ENCODE peak calls at places on chromosomes 3 and 15, in five cellular contexts. B is uterus, Q is heart right ventricle, V is kidney epithelial cell, K is mammary epithelial cell. G is an unnamed sample.

GRCh38 chr3:50238549-50239026 is 2.6 kb downstream of the GNAI2 start:
- DNase-seq in B (peak), Q (peak), V (no peak), K (peak), G (no peak)

GRCh38 chr15:63560741-63561448 is 36.3 kb upstream of the FBXL22 start:
- DNase-seq in B (no peak), Q (no peak), V (no peak), K (no peak), G (no peak)

GRCh38 chr3:57130426-57131209 is 34.5 kb downstream of the IL17RD start:
- DNase-seq in B (no peak), Q (peak), V (no peak), K (no peak), G (no peak)

GRCh38 chr3:155605571-155605970 is 139.3 kb downstream of the PLCH1 start:
- DNase-seq in B (no peak), Q (no peak), V (no peak), K (no peak), G (no peak)

GRCh38 chr3:64668582-64669510 is 19.0 kb downstream of the ADAMTS9 start:
- DNase-seq in B (no peak), Q (no peak), V (no peak), K (no peak), G (no peak)

GRCh38 chr3:38454179-38454883 is 641 bp downstream of the ACVR2B start:
- DNase-seq in B (peak), Q (peak), V (no peak), K (peak), G (no peak)

GRCh38 chr15:84595660-84596059 is 5.1 kb upstream of the ZSCAN2 start:
- DNase-seq in B (no peak), Q (no peak), V (no peak), K (no peak), G (no peak)

GRCh38 chr3:13461169-13462124 is 18.7 kb upstream of the HDAC11 start:
- DNase-seq in B (no peak), Q (peak), V (no peak), K (no peak), G (no peak)

GRCh38 chr15:84785053-84785452 is 32.1 kb upstream of the ALPK3 start:
- DNase-seq in B (no peak), Q (no peak), V (no peak), K (no peak), G (no peak)

GRCh38 chr3:63279000-63279366 is 875 bp downstream of the SYNPR start:
- DNase-seq in B (no peak), Q (no peak), V (no peak), K (no peak), G (no peak)

GRCh38 chr15:88243895-88244787 is 12.4 kb downstream of the NTRK3 start:
- DNase-seq in B (no peak), Q (no peak), V (no peak), K (peak), G (no peak)

GRCh38 chr3:149000207-149000745 is 8.9 kb downstream of the GYG1 start:
- DNase-seq in B (no peak), Q (no peak), V (no peak), K (peak), G (no peak)

GRCh38 chr15:31303434-31304073 is 23.1 kb upstream of the KLF13 start:
- DNase-seq in B (no peak), Q (peak), V (no peak), K (no peak), G (no peak)

GRCh38 chr3:170496026-170496867 is 77.6 kb downstream of the CLDN11 start:
- DNase-seq in B (no peak), Q (no peak), V (no peak), K (no peak), G (no peak)

GRCh38 chr3:56796202-56796601 is 5.5 kb downstream of the ARHGEF3 start:
- DNase-seq in B (no peak), Q (no peak), V (no peak), K (peak), G (no peak)

GRCh38 chr15:84645496-84645895 is 8.6 kb downstream of the WDR73 start:
- DNase-seq in B (no peak), Q (no peak), V (no peak), K (no peak), G (no peak)

GRCh38 chr3:115986555-115987207 is 363.4 kb downstream of the GAP43 start:
- DNase-seq in B (no peak), Q (no peak), V (no peak), K (peak), G (no peak)

GRCh38 chr3:135229018-135229495 is 434.0 kb downstream of the EPHB1 start:
- DNase-seq in B (no peak), Q (peak), V (no peak), K (no peak), G (no peak)

GRCh38 chr3:71120012-71120411 is 463.5 kb downstream of the FOXP1 start:
- DNase-seq in B (no peak), Q (no peak), V (no peak), K (no peak), G (no peak)

GRCh38 chr3:36269274-36269673 is 111.0 kb upstream of the STAC start:
- DNase-seq in B (no peak), Q (no peak), V (no peak), K (no peak), G (no peak)

GRCh38 chr3:12967751-12968209 is 105.4 kb downstream of the IQSEC1 start:
- DNase-seq in B (peak), Q (peak), V (peak), K (peak), G (no peak)

GRCh38 chr15:98580577-98580976 is 67.8 kb upstream of the IGF1R start:
- DNase-seq in B (no peak), Q (no peak), V (no peak), K (no peak), G (no peak)

GRCh38 chr15:48510976-48511375 is 134.5 kb downstream of the FBN1 start:
- DNase-seq in B (no peak), Q (no peak), V (no peak), K (no peak), G (no peak)

GRCh38 chr3:151113342-151113741 is 27.9 kb downstream of the MED12L start:
- DNase-seq in B (no peak), Q (no peak), V (no peak), K (no peak), G (no peak)

GRCh38 chr3:16073218-16073617 is 101.3 kb upstream of the GALNT15 start:
- DNase-seq in B (no peak), Q (no peak), V (no peak), K (no peak), G (no peak)

GRCh38 chr3:98151241-98151640 is 4.0 kb downstream of the OR5H14 start:
- DNase-seq in B (no peak), Q (no peak), V (no peak), K (no peak), G (no peak)

DNA sequence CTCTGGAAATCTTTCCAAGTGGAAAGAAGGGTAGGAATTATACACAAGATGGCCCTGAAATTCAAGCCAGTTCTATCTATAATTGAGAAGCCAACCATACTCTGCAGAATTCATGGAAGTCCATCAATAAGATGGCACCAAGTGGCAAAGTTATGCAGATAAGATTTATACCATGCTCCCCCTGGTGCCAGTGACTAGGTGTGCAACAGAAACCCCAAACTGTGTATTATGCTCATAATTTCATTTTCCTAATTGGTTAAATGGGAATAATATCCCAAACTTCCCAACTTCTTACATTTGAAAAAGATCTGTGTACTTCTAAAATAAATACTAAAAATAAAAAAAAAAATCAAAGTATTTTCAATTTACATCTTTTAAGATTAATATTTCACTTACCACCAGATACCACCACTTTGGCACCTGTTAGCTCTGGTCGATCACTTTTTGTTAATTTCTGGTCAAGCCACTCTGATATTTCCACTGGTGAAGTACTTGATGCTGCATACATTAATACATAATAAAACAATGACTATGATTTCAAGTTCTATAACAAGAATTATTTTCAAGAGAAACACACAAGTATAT is 25.9 kb downstream of the ETFA start:
- DNase-seq in B (no peak), Q (no peak), V (no peak), K (peak), G (no peak)
- TF ChIP-seq CTCF in B (no peak), Q (peak), V (peak), K (peak), G (peak)

GRCh38 chr15:75666823-75667501 is 19.2 kb downstream of the SNX33 start:
- DNase-seq in B (no peak), Q (peak), V (peak), K (peak), G (peak)
- H3K4me3 ChIP-seq in B (no peak), Q (no peak), V (no peak), K (no peak), G (no peak)

GRCh38 chr15:40763801-40764765 is at the start of gene GCHFR:
- DNase-seq in B (peak), Q (peak), V (no peak), K (peak), G (no peak)
- TF ChIP-seq CTCF in B (peak), Q (peak), V (peak), K (no peak), G (peak)

GRCh38 chr3:20375302-20375701 is 189.3 kb upstream of the SGO1 start:
- DNase-seq in B (no peak), Q (no peak), V (no peak), K (no peak), G (no peak)
- H3K4me3 ChIP-seq in B (no peak), Q (no peak), V (no peak), K (no peak), G (no peak)

DNA sequence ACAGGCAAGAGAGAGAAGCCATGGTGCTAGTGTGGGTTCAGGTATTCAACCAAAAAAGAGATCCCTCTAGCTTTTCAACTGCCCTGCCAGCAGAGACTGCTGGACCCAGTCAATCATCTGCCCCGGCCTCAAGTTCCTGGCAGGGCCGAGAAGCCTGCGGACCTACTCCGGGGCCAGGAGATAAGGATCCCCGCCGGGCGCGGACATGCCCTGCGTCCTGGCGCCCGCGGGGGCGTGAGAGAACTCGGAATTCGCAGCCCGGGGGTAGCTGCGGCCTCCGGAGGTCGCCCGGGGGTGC is 821 bp upstream of the MAGI1 start:
- DNase-seq in B (peak), Q (peak), V (no peak), K (peak), G (no peak)
- TF ChIP-seq CTCF in B (no peak), Q (no peak), V (no peak), K (no peak), G (no peak)

GRCh38 chr15:44034334-44034733 is 160.7 kb downstream of the FRMD5 start:
- DNase-seq in B (no peak), Q (no peak), V (no peak), K (no peak), G (no peak)
- H3K4me3 ChIP-seq in B (no peak), Q (no peak), V (no peak), K (no peak), G (no peak)

GRCh38 chr15:52679232-52680040 is at the start of gene ATOSA:
- DNase-seq in B (peak), Q (peak), V (peak), K (peak), G (peak)
- TF ChIP-seq CTCF in B (no peak), Q (no peak), V (no peak), K (no peak), G (no peak)

G was measured in HFF-Myc.